ENCODE peak calls at places on chromosomes 4 and X, in six cellular contexts. One of them, this sample, is unnamed.

GRCh38 chr4:54099959-54100606 is at the start of gene GSX2:
- DNase-seq in K562: no peak
- DNase-seq in HepG2: no peak
- DNase-seq in GM12878: no peak
- DNase-seq in HCT116: no peak
- DNase-seq in GM23338: peak; percentile 62
- DNase-seq in this sample: no peak

GRCh38 chr4:2785613-2786012 is 7.3 kb upstream of the SH3BP2 start:
- DNase-seq in K562: peak; percentile 45
- DNase-seq in HCT116: no peak
- DNase-seq in GM12878: peak; percentile 48
- DNase-seq in GM23338: no peak
- DNase-seq in HepG2: no peak
- DNase-seq in this sample: no peak

GRCh38 chrX:154411981-154412340 is 622 bp downstream of the TAFAZZIN start:
- DNase-seq in HCT116: no peak
- DNase-seq in K562: peak; percentile 62
- DNase-seq in GM12878: no peak
- DNase-seq in GM23338: peak; percentile 77
- DNase-seq in HepG2: peak; percentile 45
- DNase-seq in this sample: no peak

GRCh38 chrX:1576201-1577101 is 15.0 kb upstream of the AKAP17A start:
- DNase-seq in GM23338: no peak
- DNase-seq in GM12878: no peak
- DNase-seq in HCT116: no peak
- DNase-seq in K562: no peak
- DNase-seq in HepG2: no peak
- DNase-seq in this sample: no peak

GRCh38 chrX:106952988-106953387 is 32.8 kb downstream of the CLDN2 start:
- DNase-seq in HCT116: no peak
- DNase-seq in GM23338: no peak
- DNase-seq in HepG2: no peak
- DNase-seq in GM12878: no peak
- DNase-seq in K562: no peak
- DNase-seq in this sample: no peak

GRCh38 chr4:130639871-130640270 is 1543.9 kb downstream of the C4orf33 start:
- DNase-seq in K562: no peak
- DNase-seq in HCT116: no peak
- DNase-seq in GM12878: no peak
- DNase-seq in HepG2: no peak
- DNase-seq in GM23338: no peak
- DNase-seq in this sample: no peak

GRCh38 chr4:157221426-157221894 is 932 bp downstream of the GRIA2 start:
- DNase-seq in HepG2: no peak
- DNase-seq in HCT116: no peak
- DNase-seq in K562: no peak
- DNase-seq in GM23338: peak; percentile 34
- DNase-seq in GM12878: no peak
- DNase-seq in this sample: no peak

GRCh38 chr4:63505714-63506460 is 903.4 kb downstream of the TECRL start:
- DNase-seq in HepG2: no peak
- DNase-seq in GM23338: peak; percentile 23
- DNase-seq in K562: no peak
- DNase-seq in GM12878: no peak
- DNase-seq in HCT116: no peak
- DNase-seq in this sample: no peak

GRCh38 chr4:112099701-112100289 is 45.5 kb upstream of the FAM241A start:
- DNase-seq in K562: peak; percentile 35
- DNase-seq in HCT116: peak; percentile 61
- DNase-seq in GM12878: peak; percentile 27
- DNase-seq in HepG2: peak; percentile 57
- DNase-seq in GM23338: peak; percentile 68
- DNase-seq in this sample: peak; percentile 45

GRCh38 chr4:1172971-1173757 is 781 bp upstream of the SPON2 start:
- DNase-seq in HCT116: no peak
- DNase-seq in HepG2: peak; percentile 89
- DNase-seq in GM12878: no peak
- DNase-seq in GM23338: peak; percentile 59
- DNase-seq in K562: no peak
- DNase-seq in this sample: no peak

GRCh38 chrX:77979870-77980269 is 10.4 kb upstream of the PGAM4 start:
- DNase-seq in GM12878: no peak
- DNase-seq in GM23338: no peak
- DNase-seq in HepG2: no peak
- DNase-seq in K562: no peak
- DNase-seq in HCT116: no peak
- DNase-seq in this sample: no peak

GRCh38 chr4:11497212-11497806 is 68.6 kb upstream of the HS3ST1 start:
- DNase-seq in GM12878: no peak
- DNase-seq in GM23338: peak; percentile 26
- DNase-seq in HCT116: no peak
- DNase-seq in K562: no peak
- DNase-seq in HepG2: no peak
- DNase-seq in this sample: no peak

GRCh38 chr4:6111354-6111930 is 88.9 kb downstream of the JAKMIP1 start:
- DNase-seq in GM23338: no peak
- DNase-seq in HepG2: no peak
- DNase-seq in K562: no peak
- DNase-seq in HCT116: no peak
- DNase-seq in GM12878: no peak
- DNase-seq in this sample: no peak

GRCh38 chr4:113645771-113646455 is 115.6 kb downstream of the CAMK2D start:
- DNase-seq in HepG2: peak; percentile 81
- DNase-seq in K562: peak; percentile 9
- DNase-seq in GM12878: no peak
- DNase-seq in HCT116: peak; percentile 83
- DNase-seq in GM23338: peak; percentile 72
- DNase-seq in this sample: no peak

GRCh38 chr4:21948347-21949072 is at the start of gene KCNIP4:
- DNase-seq in HepG2: no peak
- DNase-seq in K562: no peak
- DNase-seq in GM12878: no peak
- DNase-seq in GM23338: peak; percentile 69
- DNase-seq in HCT116: no peak
- DNase-seq in this sample: no peak

GRCh38 chrX:23434356-23434884 is 99.8 kb downstream of the PTCHD1 start:
- DNase-seq in GM23338: no peak
- DNase-seq in GM12878: no peak
- DNase-seq in HCT116: no peak
- DNase-seq in HepG2: no peak
- DNase-seq in K562: no peak
- DNase-seq in this sample: no peak

GRCh38 chr4:156756118-156756517 is 215.5 kb downstream of the PDGFC start:
- DNase-seq in K562: no peak
- DNase-seq in GM23338: no peak
- DNase-seq in HepG2: no peak
- DNase-seq in GM12878: no peak
- DNase-seq in HCT116: no peak
- DNase-seq in this sample: no peak

GRCh38 chr4:146095091-146095690 is 80.3 kb upstream of the LSM6 start:
- DNase-seq in K562: peak; percentile 34
- DNase-seq in HCT116: peak; percentile 57
- DNase-seq in HepG2: peak; percentile 32
- DNase-seq in GM12878: no peak
- DNase-seq in GM23338: peak; percentile 88
- DNase-seq in this sample: peak; percentile 80

GRCh38 chr4:38815879-38816782 is 11.5 kb upstream of the TLR1 start:
- DNase-seq in K562: no peak
- DNase-seq in HCT116: no peak
- DNase-seq in GM12878: peak; percentile 56
- DNase-seq in GM23338: no peak
- DNase-seq in HepG2: no peak
- DNase-seq in this sample: no peak

GRCh38 chrX:104697264-104697663 is 131.3 kb downstream of the IL1RAPL2 start:
- DNase-seq in HepG2: no peak
- DNase-seq in GM12878: no peak
- DNase-seq in GM23338: no peak
- DNase-seq in HCT116: no peak
- DNase-seq in K562: no peak
- DNase-seq in this sample: no peak

DNA sequence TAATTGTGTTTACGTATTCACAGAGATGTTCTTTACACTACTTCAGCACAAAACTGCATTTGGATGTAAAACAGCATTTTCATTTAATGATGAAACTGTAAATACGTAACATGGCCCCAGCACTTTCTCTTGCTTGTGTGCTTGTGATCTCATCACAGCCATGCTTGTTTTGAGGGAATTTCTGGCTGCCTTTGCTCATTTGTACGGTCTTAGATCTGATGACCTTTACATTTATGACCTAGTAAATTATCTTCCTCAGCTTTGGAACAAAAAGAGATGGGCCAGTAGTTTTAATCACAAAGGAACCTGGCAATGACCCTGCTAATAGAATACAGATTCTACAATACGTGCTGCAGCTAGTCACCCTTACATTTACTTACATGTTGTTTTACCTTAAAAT is 83.5 kb upstream of the FAT1 start:
- DNase-seq in GM12878: no peak
- DNase-seq in HCT116: no peak
- DNase-seq in K562: no peak
- DNase-seq in GM23338: no peak
- DNase-seq in HepG2: no peak
- DNase-seq in this sample: no peak
- H3K4me3 ChIP-seq in GM12878: no peak overlapping the region
- H3K4me3 ChIP-seq in HCT116: peak overlapping the region; percentile 48
- H3K4me3 ChIP-seq in K562: no peak overlapping the region
- H3K4me3 ChIP-seq in GM23338: no peak overlapping the region
- H3K4me3 ChIP-seq in HepG2: no peak overlapping the region
- H3K4me3 ChIP-seq in this sample: no peak overlapping the region

DNA sequence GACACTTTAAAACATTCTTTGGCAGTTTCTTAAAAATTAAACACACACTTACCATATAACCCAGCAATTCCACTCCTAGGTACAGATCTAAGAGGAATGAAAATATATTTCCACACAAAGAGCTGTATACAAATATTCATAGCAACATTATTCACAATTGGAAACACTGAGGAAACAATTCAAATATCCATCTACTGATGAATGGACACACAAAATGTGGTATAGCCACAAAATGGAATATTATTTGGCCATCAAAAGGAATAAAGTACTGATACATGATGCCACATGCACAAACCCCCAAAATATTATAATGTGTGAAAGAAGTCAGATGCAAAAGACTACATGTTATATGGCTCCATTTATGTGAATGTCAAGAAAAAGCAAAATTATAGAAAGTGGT is 70.9 kb downstream of the HS6ST2 start:
- DNase-seq in HepG2: no peak
- DNase-seq in HCT116: no peak
- DNase-seq in GM12878: no peak
- DNase-seq in GM23338: no peak
- DNase-seq in K562: no peak
- DNase-seq in this sample: no peak
- TF ChIP-seq EZH2 in HepG2: no peak
- TF ChIP-seq EZH2 in HCT116: no peak
- TF ChIP-seq EZH2 in GM12878: no peak
- TF ChIP-seq EZH2 in GM23338: no peak
- TF ChIP-seq EZH2 in K562: no peak
- TF ChIP-seq EZH2 in this sample: no peak

GRCh38 chr4:40439519-40439918 is 104.4 kb downstream of the CHRNA9 start:
- DNase-seq in K562: no peak
- DNase-seq in HepG2: no peak
- DNase-seq in GM12878: no peak
- DNase-seq in GM23338: no peak
- DNase-seq in HCT116: no peak
- DNase-seq in this sample: no peak

GRCh38 chr4:40441415-40441814 is 106.3 kb downstream of the CHRNA9 start:
- DNase-seq in GM12878: no peak
- DNase-seq in GM23338: no peak
- DNase-seq in K562: no peak
- DNase-seq in HCT116: no peak
- DNase-seq in HepG2: no peak
- DNase-seq in this sample: no peak

GRCh38 chr4:40434126-40434692 is 99.1 kb downstream of the CHRNA9 start:
- DNase-seq in K562: no peak
- DNase-seq in HCT116: no peak
- DNase-seq in GM12878: no peak
- DNase-seq in GM23338: peak; percentile 30
- DNase-seq in HepG2: no peak
- DNase-seq in this sample: no peak

GRCh38 chr4:40438384-40439026 is 103.4 kb downstream of the CHRNA9 start:
- DNase-seq in K562: no peak
- DNase-seq in GM12878: no peak
- DNase-seq in HCT116: no peak
- DNase-seq in HepG2: no peak
- DNase-seq in GM23338: no peak
- DNase-seq in this sample: no peak

DNA sequence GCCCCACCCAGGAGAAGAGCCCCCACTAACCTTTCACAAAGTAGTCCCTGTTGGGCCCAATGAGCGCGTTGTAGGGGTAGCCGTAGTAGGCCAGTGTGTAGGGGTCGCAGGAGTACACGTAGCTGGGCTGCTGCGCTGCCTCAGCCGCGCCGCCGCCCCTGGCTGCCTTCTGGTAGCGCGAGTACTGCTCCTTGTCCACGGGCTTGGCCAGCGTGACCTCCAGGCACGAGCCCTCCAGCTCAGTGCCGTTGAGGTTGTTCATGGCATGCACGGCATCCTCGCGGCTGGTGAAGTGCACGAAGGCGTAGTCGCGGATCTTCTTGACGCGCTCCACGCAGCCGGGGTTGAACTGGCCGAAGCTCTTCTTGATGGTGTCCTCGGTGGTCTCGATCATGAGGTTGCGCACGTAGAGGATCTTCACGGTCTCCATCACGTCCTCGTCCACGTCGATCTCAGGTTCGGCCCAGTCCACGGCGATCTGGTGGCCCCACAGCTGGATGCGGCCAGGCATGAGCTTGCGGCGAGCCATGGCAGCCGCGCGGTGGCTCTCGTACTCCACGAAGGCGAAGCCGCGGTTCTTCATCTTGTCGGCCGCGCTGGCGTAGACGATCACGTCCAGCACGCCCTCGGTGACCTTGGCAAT is 102.7 kb downstream of the CHRNA9 start:
- DNase-seq in GM23338: no peak
- DNase-seq in K562: no peak
- DNase-seq in HepG2: no peak
- DNase-seq in HCT116: no peak
- DNase-seq in GM12878: no peak
- DNase-seq in this sample: no peak
- TF ChIP-seq POLR2AphosphoS5 in GM23338: no peak
- TF ChIP-seq POLR2AphosphoS5 in K562: no peak
- TF ChIP-seq POLR2AphosphoS5 in HepG2: no peak
- TF ChIP-seq POLR2AphosphoS5 in HCT116: no peak
- TF ChIP-seq POLR2AphosphoS5 in GM12878: no peak
- TF ChIP-seq POLR2AphosphoS5 in this sample: no peak

DNA sequence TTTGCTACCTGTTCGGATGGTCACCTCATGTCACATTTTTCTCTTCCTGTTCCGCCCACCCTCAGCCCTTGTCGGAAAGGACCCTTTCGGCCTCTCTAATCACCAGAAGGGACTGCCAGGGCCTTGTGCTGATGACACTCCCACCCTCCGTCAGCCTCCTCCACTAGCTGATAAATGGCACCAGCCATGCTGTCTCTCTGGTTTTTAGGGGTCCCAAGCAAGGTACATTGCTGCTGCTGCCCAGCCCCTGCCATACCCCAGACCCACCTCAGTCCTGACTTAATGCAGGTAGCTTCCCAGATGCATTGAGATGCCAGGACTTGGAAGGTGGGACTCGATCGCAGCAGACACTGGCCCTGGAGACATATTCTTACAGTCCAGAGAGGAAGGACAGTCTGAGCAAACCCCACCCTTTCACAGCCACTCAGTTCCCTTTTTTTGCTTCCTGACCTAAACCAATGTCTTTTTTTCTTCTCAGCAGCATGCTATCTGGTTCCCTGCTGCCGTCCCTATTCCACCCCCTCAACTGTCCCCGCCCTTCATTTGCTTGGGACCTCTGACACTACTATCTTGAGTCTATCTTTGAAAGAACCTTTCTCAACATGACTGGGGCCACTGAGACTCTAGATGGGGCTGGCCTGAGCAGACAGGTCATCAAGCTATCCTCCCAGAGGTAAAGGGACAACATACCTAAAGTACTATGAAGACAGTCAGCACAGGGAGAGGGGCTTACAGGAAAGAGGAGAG is at the start of gene BTK:
- DNase-seq in GM12878: peak; percentile 68
- DNase-seq in K562: peak; percentile 84
- DNase-seq in GM23338: no peak
- DNase-seq in HCT116: no peak
- DNase-seq in HepG2: no peak
- DNase-seq in this sample: no peak
- H3K4me3 ChIP-seq in GM12878: peak within 1 kb of the TSS; percentile 71
- H3K4me3 ChIP-seq in K562: peak within 1 kb of the TSS; percentile 57
- H3K4me3 ChIP-seq in GM23338: no peak within 1 kb of the TSS
- H3K4me3 ChIP-seq in HCT116: no peak within 1 kb of the TSS
- H3K4me3 ChIP-seq in HepG2: no peak within 1 kb of the TSS
- H3K4me3 ChIP-seq in this sample: no peak within 1 kb of the TSS

This sample was measured in SK-N-MC.